ENCODE peak calls at places on chromosomes 16 and 17, in eight cellular contexts. One of them, this sample, is unnamed.

GRCh38 chr16:66166451-66166850 is 200.0 kb upstream of the CDH5 start:
- DNase-seq in kidney: no peak
- DNase-seq in AG09309: no peak
- DNase-seq in lung: no peak
- DNase-seq in NCI-H2081: no peak
- DNase-seq in activated CD4-positive, alpha-beta T cell treated with anti-CD3 and anti-CD28 coated beads, Interleukin-2, amount 50 U/mL, for 4 hours: no peak
- DNase-seq in effector memory CD8-positive, alpha-beta T cell: no peak
- DNase-seq in cardiac muscle cell: peak; percentile 75
- DNase-seq in this sample: no peak

GRCh38 chr17:49926886-49927285 is 42.1 kb upstream of the DLX4 start:
- DNase-seq in kidney: no peak
- DNase-seq in AG09309: no peak
- DNase-seq in lung: no peak
- DNase-seq in NCI-H2081: no peak
- DNase-seq in activated CD4-positive, alpha-beta T cell treated with anti-CD3 and anti-CD28 coated beads, Interleukin-2, amount 50 U/mL, for 4 hours: no peak
- DNase-seq in effector memory CD8-positive, alpha-beta T cell: no peak
- DNase-seq in cardiac muscle cell: peak; percentile 73
- DNase-seq in this sample: no peak

GRCh38 chr17:82217120-82217529 is 4.5 kb upstream of the CCDC57 start:
- DNase-seq in kidney: peak; percentile 90
- DNase-seq in AG09309: no peak
- DNase-seq in lung: no peak
- DNase-seq in NCI-H2081: no peak
- DNase-seq in activated CD4-positive, alpha-beta T cell treated with anti-CD3 and anti-CD28 coated beads, Interleukin-2, amount 50 U/mL, for 4 hours: no peak
- DNase-seq in effector memory CD8-positive, alpha-beta T cell: no peak
- DNase-seq in cardiac muscle cell: peak; percentile 54
- DNase-seq in this sample: no peak

GRCh38 chr16:17334096-17334495 is 136.7 kb downstream of the XYLT1 start:
- DNase-seq in kidney: no peak
- DNase-seq in AG09309: peak; percentile 69
- DNase-seq in lung: no peak
- DNase-seq in NCI-H2081: no peak
- DNase-seq in activated CD4-positive, alpha-beta T cell treated with anti-CD3 and anti-CD28 coated beads, Interleukin-2, amount 50 U/mL, for 4 hours: no peak
- DNase-seq in effector memory CD8-positive, alpha-beta T cell: no peak
- DNase-seq in cardiac muscle cell: no peak
- DNase-seq in this sample: no peak

GRCh38 chr16:24291932-24292331 is 35.8 kb downstream of the CACNG3 start:
- DNase-seq in kidney: no peak
- DNase-seq in AG09309: no peak
- DNase-seq in lung: no peak
- DNase-seq in NCI-H2081: no peak
- DNase-seq in activated CD4-positive, alpha-beta T cell treated with anti-CD3 and anti-CD28 coated beads, Interleukin-2, amount 50 U/mL, for 4 hours: no peak
- DNase-seq in effector memory CD8-positive, alpha-beta T cell: no peak
- DNase-seq in cardiac muscle cell: no peak
- DNase-seq in this sample: no peak

GRCh38 chr17:28947639-28948038 is 3.7 kb downstream of the PHF12 start:
- DNase-seq in kidney: no peak
- DNase-seq in AG09309: no peak
- DNase-seq in lung: no peak
- DNase-seq in NCI-H2081: no peak
- DNase-seq in activated CD4-positive, alpha-beta T cell treated with anti-CD3 and anti-CD28 coated beads, Interleukin-2, amount 50 U/mL, for 4 hours: no peak
- DNase-seq in effector memory CD8-positive, alpha-beta T cell: no peak
- DNase-seq in cardiac muscle cell: no peak
- DNase-seq in this sample: peak; percentile 25

GRCh38 chr17:3535253-3535995 is 22.2 kb downstream of the TRPV3 start:
- DNase-seq in kidney: peak; percentile 88
- DNase-seq in AG09309: no peak
- DNase-seq in lung: peak; percentile 51
- DNase-seq in NCI-H2081: peak; percentile 34
- DNase-seq in activated CD4-positive, alpha-beta T cell treated with anti-CD3 and anti-CD28 coated beads, Interleukin-2, amount 50 U/mL, for 4 hours: peak; percentile 33
- DNase-seq in effector memory CD8-positive, alpha-beta T cell: peak; percentile 40
- DNase-seq in cardiac muscle cell: peak; percentile 91
- DNase-seq in this sample: peak; percentile 23

GRCh38 chr16:50696575-50697420 is 3.4 kb downstream of the NOD2 start:
- DNase-seq in kidney: peak; percentile 94
- DNase-seq in AG09309: no peak
- DNase-seq in lung: peak; percentile 80
- DNase-seq in NCI-H2081: no peak
- DNase-seq in activated CD4-positive, alpha-beta T cell treated with anti-CD3 and anti-CD28 coated beads, Interleukin-2, amount 50 U/mL, for 4 hours: no peak
- DNase-seq in effector memory CD8-positive, alpha-beta T cell: peak; percentile 59
- DNase-seq in cardiac muscle cell: peak; percentile 79
- DNase-seq in this sample: peak; percentile 68

GRCh38 chr17:48483471-48484131 is 47.2 kb downstream of the HOXB1 start:
- DNase-seq in kidney: peak; percentile 86
- DNase-seq in AG09309: peak; percentile 82
- DNase-seq in lung: no peak
- DNase-seq in NCI-H2081: no peak
- DNase-seq in activated CD4-positive, alpha-beta T cell treated with anti-CD3 and anti-CD28 coated beads, Interleukin-2, amount 50 U/mL, for 4 hours: peak; percentile 12
- DNase-seq in effector memory CD8-positive, alpha-beta T cell: no peak
- DNase-seq in cardiac muscle cell: peak; percentile 94
- DNase-seq in this sample: no peak

GRCh38 chr17:72782985-72783701 is 309.3 kb downstream of the SLC39A11 start:
- DNase-seq in kidney: no peak
- DNase-seq in AG09309: no peak
- DNase-seq in lung: no peak
- DNase-seq in NCI-H2081: no peak
- DNase-seq in activated CD4-positive, alpha-beta T cell treated with anti-CD3 and anti-CD28 coated beads, Interleukin-2, amount 50 U/mL, for 4 hours: no peak
- DNase-seq in effector memory CD8-positive, alpha-beta T cell: no peak
- DNase-seq in cardiac muscle cell: no peak
- DNase-seq in this sample: no peak

GRCh38 chr16:23668873-23669272 is 9.8 kb upstream of the PLK1 start:
- DNase-seq in kidney: no peak
- DNase-seq in AG09309: no peak
- DNase-seq in lung: no peak
- DNase-seq in NCI-H2081: no peak
- DNase-seq in activated CD4-positive, alpha-beta T cell treated with anti-CD3 and anti-CD28 coated beads, Interleukin-2, amount 50 U/mL, for 4 hours: no peak
- DNase-seq in effector memory CD8-positive, alpha-beta T cell: no peak
- DNase-seq in cardiac muscle cell: no peak
- DNase-seq in this sample: no peak